ENCODE peak calls at places on chromosomes 12 and 14, in seven cellular contexts. One of them, this sample, is unnamed.

GRCh38 chr12:104285740-104286537 is 17.6 kb upstream of the EID3 start:
- ATAC-seq in activated CD4-positive, alpha-beta T cell treated with anti-CD3 and anti-CD28 coated beads for 36 hours: peak
- ATAC-seq in HepG2: no peak
- ATAC-seq in effector memory CD8-positive, alpha-beta T cell: no peak
- ATAC-seq in RWPE2: peak
- ATAC-seq in GM23338: no peak
- ATAC-seq in naive thymus-derived CD8-positive, alpha-beta T cell: no peak
- ATAC-seq in this sample: peak

GRCh38 chr12:75890141-75890540 is 141.4 kb downstream of the PHLDA1 start:
- ATAC-seq in activated CD4-positive, alpha-beta T cell treated with anti-CD3 and anti-CD28 coated beads for 36 hours: no peak
- ATAC-seq in HepG2: no peak
- ATAC-seq in effector memory CD8-positive, alpha-beta T cell: no peak
- ATAC-seq in RWPE2: no peak
- ATAC-seq in GM23338: no peak
- ATAC-seq in naive thymus-derived CD8-positive, alpha-beta T cell: no peak
- ATAC-seq in this sample: no peak

GRCh38 chr12:49917788-49918173 is 14.1 kb upstream of the FAIM2 start:
- ATAC-seq in activated CD4-positive, alpha-beta T cell treated with anti-CD3 and anti-CD28 coated beads for 36 hours: no peak
- ATAC-seq in HepG2: no peak
- ATAC-seq in effector memory CD8-positive, alpha-beta T cell: no peak
- ATAC-seq in RWPE2: no peak
- ATAC-seq in GM23338: no peak
- ATAC-seq in naive thymus-derived CD8-positive, alpha-beta T cell: no peak
- ATAC-seq in this sample: no peak

GRCh38 chr12:45975506-45975905 is 14.9 kb downstream of the SCAF11 start:
- ATAC-seq in activated CD4-positive, alpha-beta T cell treated with anti-CD3 and anti-CD28 coated beads for 36 hours: no peak
- ATAC-seq in HepG2: no peak
- ATAC-seq in effector memory CD8-positive, alpha-beta T cell: no peak
- ATAC-seq in RWPE2: no peak
- ATAC-seq in GM23338: no peak
- ATAC-seq in naive thymus-derived CD8-positive, alpha-beta T cell: no peak
- ATAC-seq in this sample: no peak

GRCh38 chr12:123253606-123254459 is 17.8 kb downstream of the CDK2AP1 start:
- ATAC-seq in activated CD4-positive, alpha-beta T cell treated with anti-CD3 and anti-CD28 coated beads for 36 hours: no peak
- ATAC-seq in HepG2: no peak
- ATAC-seq in effector memory CD8-positive, alpha-beta T cell: no peak
- ATAC-seq in RWPE2: no peak
- ATAC-seq in GM23338: no peak
- ATAC-seq in naive thymus-derived CD8-positive, alpha-beta T cell: no peak
- ATAC-seq in this sample: no peak

GRCh38 chr12:108340037-108340436 is 926 bp upstream of the CMKLR1 start:
- ATAC-seq in activated CD4-positive, alpha-beta T cell treated with anti-CD3 and anti-CD28 coated beads for 36 hours: no peak
- ATAC-seq in HepG2: no peak
- ATAC-seq in effector memory CD8-positive, alpha-beta T cell: no peak
- ATAC-seq in RWPE2: no peak
- ATAC-seq in GM23338: no peak
- ATAC-seq in naive thymus-derived CD8-positive, alpha-beta T cell: no peak
- ATAC-seq in this sample: no peak

GRCh38 chr12:78802593-78802992 is 62.0 kb upstream of the SYT1 start:
- ATAC-seq in activated CD4-positive, alpha-beta T cell treated with anti-CD3 and anti-CD28 coated beads for 36 hours: no peak
- ATAC-seq in HepG2: no peak
- ATAC-seq in effector memory CD8-positive, alpha-beta T cell: no peak
- ATAC-seq in RWPE2: peak
- ATAC-seq in GM23338: no peak
- ATAC-seq in naive thymus-derived CD8-positive, alpha-beta T cell: no peak
- ATAC-seq in this sample: no peak

GRCh38 chr14:56210570-56210969 is 92.4 kb downstream of the PELI2 start:
- ATAC-seq in activated CD4-positive, alpha-beta T cell treated with anti-CD3 and anti-CD28 coated beads for 36 hours: no peak
- ATAC-seq in HepG2: no peak
- ATAC-seq in effector memory CD8-positive, alpha-beta T cell: no peak
- ATAC-seq in RWPE2: no peak
- ATAC-seq in GM23338: no peak
- ATAC-seq in naive thymus-derived CD8-positive, alpha-beta T cell: no peak
- ATAC-seq in this sample: no peak

GRCh38 chr12:53474819-53475218 is 22.9 kb downstream of the PCBP2 start:
- ATAC-seq in activated CD4-positive, alpha-beta T cell treated with anti-CD3 and anti-CD28 coated beads for 36 hours: no peak
- ATAC-seq in HepG2: no peak
- ATAC-seq in effector memory CD8-positive, alpha-beta T cell: peak
- ATAC-seq in RWPE2: no peak
- ATAC-seq in GM23338: no peak
- ATAC-seq in naive thymus-derived CD8-positive, alpha-beta T cell: peak
- ATAC-seq in this sample: peak

GRCh38 chr12:66964629-66965028 is 285.8 kb upstream of the GRIP1 start:
- ATAC-seq in activated CD4-positive, alpha-beta T cell treated with anti-CD3 and anti-CD28 coated beads for 36 hours: peak
- ATAC-seq in HepG2: no peak
- ATAC-seq in effector memory CD8-positive, alpha-beta T cell: peak
- ATAC-seq in RWPE2: no peak
- ATAC-seq in GM23338: no peak
- ATAC-seq in naive thymus-derived CD8-positive, alpha-beta T cell: peak
- ATAC-seq in this sample: peak

GRCh38 chr14:22666203-22666893 is 22.2 kb upstream of the OR6J1 start:
- ATAC-seq in activated CD4-positive, alpha-beta T cell treated with anti-CD3 and anti-CD28 coated beads for 36 hours: no peak
- ATAC-seq in HepG2: no peak
- ATAC-seq in effector memory CD8-positive, alpha-beta T cell: no peak
- ATAC-seq in RWPE2: no peak
- ATAC-seq in GM23338: no peak
- ATAC-seq in naive thymus-derived CD8-positive, alpha-beta T cell: no peak
- ATAC-seq in this sample: no peak

GRCh38 chr12:123934829-123935228 is 37.8 kb downstream of the CCDC92 start:
- ATAC-seq in activated CD4-positive, alpha-beta T cell treated with anti-CD3 and anti-CD28 coated beads for 36 hours: no peak
- ATAC-seq in HepG2: no peak
- ATAC-seq in effector memory CD8-positive, alpha-beta T cell: peak
- ATAC-seq in RWPE2: peak
- ATAC-seq in GM23338: no peak
- ATAC-seq in naive thymus-derived CD8-positive, alpha-beta T cell: no peak
- ATAC-seq in this sample: no peak

GRCh38 chr12:120835657-120836056 is 68.5 kb downstream of the SPPL3 start:
- ATAC-seq in activated CD4-positive, alpha-beta T cell treated with anti-CD3 and anti-CD28 coated beads for 36 hours: no peak
- ATAC-seq in HepG2: no peak
- ATAC-seq in effector memory CD8-positive, alpha-beta T cell: no peak
- ATAC-seq in RWPE2: no peak
- ATAC-seq in GM23338: no peak
- ATAC-seq in naive thymus-derived CD8-positive, alpha-beta T cell: peak
- ATAC-seq in this sample: no peak

GRCh38 chr12:98895086-98895651 is 250.1 kb downstream of the APAF1 start:
- ATAC-seq in activated CD4-positive, alpha-beta T cell treated with anti-CD3 and anti-CD28 coated beads for 36 hours: no peak
- ATAC-seq in HepG2: peak
- ATAC-seq in effector memory CD8-positive, alpha-beta T cell: no peak
- ATAC-seq in RWPE2: peak
- ATAC-seq in GM23338: peak
- ATAC-seq in naive thymus-derived CD8-positive, alpha-beta T cell: no peak
- ATAC-seq in this sample: no peak

GRCh38 chr12:12540261-12541013 is 22.2 kb downstream of the DUSP16 start:
- ATAC-seq in activated CD4-positive, alpha-beta T cell treated with anti-CD3 and anti-CD28 coated beads for 36 hours: no peak
- ATAC-seq in HepG2: no peak
- ATAC-seq in effector memory CD8-positive, alpha-beta T cell: no peak
- ATAC-seq in RWPE2: no peak
- ATAC-seq in GM23338: no peak
- ATAC-seq in naive thymus-derived CD8-positive, alpha-beta T cell: peak
- ATAC-seq in this sample: no peak

GRCh38 chr12:26749781-26750180 is 83.2 kb downstream of the ITPR2 start:
- ATAC-seq in activated CD4-positive, alpha-beta T cell treated with anti-CD3 and anti-CD28 coated beads for 36 hours: peak
- ATAC-seq in HepG2: no peak
- ATAC-seq in effector memory CD8-positive, alpha-beta T cell: no peak
- ATAC-seq in RWPE2: peak
- ATAC-seq in GM23338: no peak
- ATAC-seq in naive thymus-derived CD8-positive, alpha-beta T cell: no peak
- ATAC-seq in this sample: peak

GRCh38 chr14:23729720-23730387 is 93.7 kb downstream of the DHRS2 start:
- ATAC-seq in activated CD4-positive, alpha-beta T cell treated with anti-CD3 and anti-CD28 coated beads for 36 hours: no peak
- ATAC-seq in HepG2: peak
- ATAC-seq in effector memory CD8-positive, alpha-beta T cell: no peak
- ATAC-seq in RWPE2: peak
- ATAC-seq in GM23338: peak
- ATAC-seq in naive thymus-derived CD8-positive, alpha-beta T cell: no peak
- ATAC-seq in this sample: no peak

GRCh38 chr14:55516776-55517175 is 63.2 kb upstream of the KTN1 start:
- ATAC-seq in activated CD4-positive, alpha-beta T cell treated with anti-CD3 and anti-CD28 coated beads for 36 hours: no peak
- ATAC-seq in HepG2: no peak
- ATAC-seq in effector memory CD8-positive, alpha-beta T cell: no peak
- ATAC-seq in RWPE2: no peak
- ATAC-seq in GM23338: no peak
- ATAC-seq in naive thymus-derived CD8-positive, alpha-beta T cell: no peak
- ATAC-seq in this sample: no peak

GRCh38 chr12:47754881-47755280 is 3.8 kb downstream of the RAPGEF3 start:
- ATAC-seq in activated CD4-positive, alpha-beta T cell treated with anti-CD3 and anti-CD28 coated beads for 36 hours: no peak
- ATAC-seq in HepG2: no peak
- ATAC-seq in effector memory CD8-positive, alpha-beta T cell: peak
- ATAC-seq in RWPE2: no peak
- ATAC-seq in GM23338: no peak
- ATAC-seq in naive thymus-derived CD8-positive, alpha-beta T cell: no peak
- ATAC-seq in this sample: peak

GRCh38 chr12:92034083-92034482 is 111.6 kb downstream of the BTG1 start:
- ATAC-seq in activated CD4-positive, alpha-beta T cell treated with anti-CD3 and anti-CD28 coated beads for 36 hours: no peak
- ATAC-seq in HepG2: no peak
- ATAC-seq in effector memory CD8-positive, alpha-beta T cell: no peak
- ATAC-seq in RWPE2: no peak
- ATAC-seq in GM23338: no peak
- ATAC-seq in naive thymus-derived CD8-positive, alpha-beta T cell: no peak
- ATAC-seq in this sample: no peak

GRCh38 chr14:35347323-35348043 is 55.3 kb downstream of the PSMA6 start:
- ATAC-seq in activated CD4-positive, alpha-beta T cell treated with anti-CD3 and anti-CD28 coated beads for 36 hours: peak
- ATAC-seq in HepG2: peak
- ATAC-seq in effector memory CD8-positive, alpha-beta T cell: no peak
- ATAC-seq in RWPE2: peak
- ATAC-seq in GM23338: peak
- ATAC-seq in naive thymus-derived CD8-positive, alpha-beta T cell: no peak
- ATAC-seq in this sample: no peak

GRCh38 chr12:63420206-63420644 is 248.1 kb downstream of the DPY19L2 start:
- ATAC-seq in activated CD4-positive, alpha-beta T cell treated with anti-CD3 and anti-CD28 coated beads for 36 hours: peak
- ATAC-seq in HepG2: peak
- ATAC-seq in effector memory CD8-positive, alpha-beta T cell: no peak
- ATAC-seq in RWPE2: no peak
- ATAC-seq in GM23338: peak
- ATAC-seq in naive thymus-derived CD8-positive, alpha-beta T cell: no peak
- ATAC-seq in this sample: peak

GRCh38 chr12:25698782-25699181 is 145.7 kb upstream of the LMNTD1 start:
- ATAC-seq in activated CD4-positive, alpha-beta T cell treated with anti-CD3 and anti-CD28 coated beads for 36 hours: no peak
- ATAC-seq in HepG2: no peak
- ATAC-seq in effector memory CD8-positive, alpha-beta T cell: no peak
- ATAC-seq in RWPE2: no peak
- ATAC-seq in GM23338: no peak
- ATAC-seq in naive thymus-derived CD8-positive, alpha-beta T cell: no peak
- ATAC-seq in this sample: no peak

GRCh38 chr12:68454855-68455254 is 122.7 kb upstream of the MDM1 start:
- ATAC-seq in activated CD4-positive, alpha-beta T cell treated with anti-CD3 and anti-CD28 coated beads for 36 hours: no peak
- ATAC-seq in HepG2: no peak
- ATAC-seq in effector memory CD8-positive, alpha-beta T cell: no peak
- ATAC-seq in RWPE2: no peak
- ATAC-seq in GM23338: no peak
- ATAC-seq in naive thymus-derived CD8-positive, alpha-beta T cell: no peak
- ATAC-seq in this sample: no peak

GRCh38 chr14:89688520-89688919 is 266.0 kb downstream of the EFCAB11 start:
- ATAC-seq in activated CD4-positive, alpha-beta T cell treated with anti-CD3 and anti-CD28 coated beads for 36 hours: no peak
- ATAC-seq in HepG2: no peak
- ATAC-seq in effector memory CD8-positive, alpha-beta T cell: no peak
- ATAC-seq in RWPE2: no peak
- ATAC-seq in GM23338: no peak
- ATAC-seq in naive thymus-derived CD8-positive, alpha-beta T cell: no peak
- ATAC-seq in this sample: no peak

GRCh38 chr14:36656769-36657408 is 4.8 kb upstream of the PAX9 start:
- ATAC-seq in activated CD4-positive, alpha-beta T cell treated with anti-CD3 and anti-CD28 coated beads for 36 hours: no peak
- ATAC-seq in HepG2: no peak
- ATAC-seq in effector memory CD8-positive, alpha-beta T cell: no peak
- ATAC-seq in RWPE2: no peak
- ATAC-seq in GM23338: no peak
- ATAC-seq in naive thymus-derived CD8-positive, alpha-beta T cell: no peak
- ATAC-seq in this sample: no peak

GRCh38 chr14:55600784-55601561 is 21.0 kb downstream of the KTN1 start:
- ATAC-seq in activated CD4-positive, alpha-beta T cell treated with anti-CD3 and anti-CD28 coated beads for 36 hours: peak
- ATAC-seq in HepG2: no peak
- ATAC-seq in effector memory CD8-positive, alpha-beta T cell: no peak
- ATAC-seq in RWPE2: peak
- ATAC-seq in GM23338: no peak
- ATAC-seq in naive thymus-derived CD8-positive, alpha-beta T cell: no peak
- ATAC-seq in this sample: no peak

GRCh38 chr12:121872546-121873223 is 14.0 kb upstream of the HPD start:
- ATAC-seq in activated CD4-positive, alpha-beta T cell treated with anti-CD3 and anti-CD28 coated beads for 36 hours: peak
- ATAC-seq in HepG2: no peak
- ATAC-seq in effector memory CD8-positive, alpha-beta T cell: no peak
- ATAC-seq in RWPE2: peak
- ATAC-seq in GM23338: peak
- ATAC-seq in naive thymus-derived CD8-positive, alpha-beta T cell: no peak
- ATAC-seq in this sample: peak

GRCh38 chr12:108779998-108780688 is 48.8 kb upstream of the CORO1C start:
- ATAC-seq in activated CD4-positive, alpha-beta T cell treated with anti-CD3 and anti-CD28 coated beads for 36 hours: no peak
- ATAC-seq in HepG2: no peak
- ATAC-seq in effector memory CD8-positive, alpha-beta T cell: no peak
- ATAC-seq in RWPE2: no peak
- ATAC-seq in GM23338: no peak
- ATAC-seq in naive thymus-derived CD8-positive, alpha-beta T cell: no peak
- ATAC-seq in this sample: no peak

GRCh38 chr12:53820907-53821306 is 69.1 kb upstream of the CISTR start:
- ATAC-seq in activated CD4-positive, alpha-beta T cell treated with anti-CD3 and anti-CD28 coated beads for 36 hours: no peak
- ATAC-seq in HepG2: no peak
- ATAC-seq in effector memory CD8-positive, alpha-beta T cell: no peak
- ATAC-seq in RWPE2: no peak
- ATAC-seq in GM23338: no peak
- ATAC-seq in naive thymus-derived CD8-positive, alpha-beta T cell: no peak
- ATAC-seq in this sample: no peak

GRCh38 chr14:20614038-20614840 is 23.1 kb upstream of the RNASE12 start:
- ATAC-seq in activated CD4-positive, alpha-beta T cell treated with anti-CD3 and anti-CD28 coated beads for 36 hours: peak
- ATAC-seq in HepG2: no peak
- ATAC-seq in effector memory CD8-positive, alpha-beta T cell: peak
- ATAC-seq in RWPE2: peak
- ATAC-seq in GM23338: peak
- ATAC-seq in naive thymus-derived CD8-positive, alpha-beta T cell: peak
- ATAC-seq in this sample: peak

GRCh38 chr12:48917857-48918537 is 7.3 kb downstream of the FKBP11 start:
- ATAC-seq in activated CD4-positive, alpha-beta T cell treated with anti-CD3 and anti-CD28 coated beads for 36 hours: no peak
- ATAC-seq in HepG2: no peak
- ATAC-seq in effector memory CD8-positive, alpha-beta T cell: peak
- ATAC-seq in RWPE2: no peak
- ATAC-seq in GM23338: no peak
- ATAC-seq in naive thymus-derived CD8-positive, alpha-beta T cell: peak
- ATAC-seq in this sample: peak

GRCh38 chr12:1474059-1474537 is 120.3 kb downstream of the FBXL14 start:
- ATAC-seq in activated CD4-positive, alpha-beta T cell treated with anti-CD3 and anti-CD28 coated beads for 36 hours: peak
- ATAC-seq in HepG2: no peak
- ATAC-seq in effector memory CD8-positive, alpha-beta T cell: peak
- ATAC-seq in RWPE2: peak
- ATAC-seq in GM23338: peak
- ATAC-seq in naive thymus-derived CD8-positive, alpha-beta T cell: no peak
- ATAC-seq in this sample: peak